ENCODE peak calls at places on chromosomes 7 and 10, in five cellular contexts. One of them, this sample, is unnamed.

GRCh38 chr10:16592327-16592854 is 70.7 kb upstream of the C1QL3 start:
- DNase-seq in progenitor cell of endocrine pancreas: no peak
- DNase-seq in dorsolateral prefrontal cortex: no peak
- DNase-seq in heart left ventricle: no peak
- DNase-seq in K562: no peak
- DNase-seq in this sample: no peak

GRCh38 chr7:116218051-116218645 is 7.8 kb downstream of the TES start:
- DNase-seq in heart left ventricle: no peak
- DNase-seq in progenitor cell of endocrine pancreas: no peak
- DNase-seq in dorsolateral prefrontal cortex: no peak
- DNase-seq in K562: peak
- DNase-seq in this sample: no peak

GRCh38 chr7:45171946-45172345 is 14.4 kb downstream of the RAMP3 start:
- DNase-seq in progenitor cell of endocrine pancreas: no peak
- DNase-seq in dorsolateral prefrontal cortex: no peak
- DNase-seq in K562: no peak
- DNase-seq in heart left ventricle: no peak
- DNase-seq in this sample: no peak

GRCh38 chr7:155001756-155002410 is 1.0 kb downstream of the PAXIP1 start:
- DNase-seq in dorsolateral prefrontal cortex: no peak
- DNase-seq in heart left ventricle: no peak
- DNase-seq in K562: peak
- DNase-seq in progenitor cell of endocrine pancreas: no peak
- DNase-seq in this sample: no peak

GRCh38 chr7:64312826-64313225 is 935 bp upstream of the ZNF736 start:
- DNase-seq in dorsolateral prefrontal cortex: no peak
- DNase-seq in progenitor cell of endocrine pancreas: no peak
- DNase-seq in K562: no peak
- DNase-seq in heart left ventricle: no peak
- DNase-seq in this sample: no peak

GRCh38 chr10:86648706-86649426 is 5.5 kb upstream of the OPN4 start:
- DNase-seq in dorsolateral prefrontal cortex: no peak
- DNase-seq in progenitor cell of endocrine pancreas: no peak
- DNase-seq in K562: no peak
- DNase-seq in heart left ventricle: no peak
- DNase-seq in this sample: no peak

GRCh38 chr10:13840036-13840435 is 253.3 kb downstream of the PRPF18 start:
- DNase-seq in heart left ventricle: no peak
- DNase-seq in K562: no peak
- DNase-seq in progenitor cell of endocrine pancreas: no peak
- DNase-seq in dorsolateral prefrontal cortex: no peak
- DNase-seq in this sample: no peak

GRCh38 chr10:24814568-24815313 is 91.1 kb upstream of the ARHGAP21 start:
- DNase-seq in dorsolateral prefrontal cortex: no peak
- DNase-seq in K562: no peak
- DNase-seq in progenitor cell of endocrine pancreas: no peak
- DNase-seq in heart left ventricle: no peak
- DNase-seq in this sample: no peak

GRCh38 chr7:141949068-141949467 is 2.3 kb upstream of the CLEC5A start:
- DNase-seq in heart left ventricle: no peak
- DNase-seq in K562: no peak
- DNase-seq in progenitor cell of endocrine pancreas: no peak
- DNase-seq in dorsolateral prefrontal cortex: no peak
- DNase-seq in this sample: no peak

GRCh38 chr7:95536656-95537311 is 51.0 kb downstream of the ASB4 start:
- DNase-seq in heart left ventricle: no peak
- DNase-seq in K562: no peak
- DNase-seq in dorsolateral prefrontal cortex: no peak
- DNase-seq in progenitor cell of endocrine pancreas: no peak
- DNase-seq in this sample: no peak

GRCh38 chr10:17742918-17743317 is 9.1 kb upstream of the TMEM236 start:
- DNase-seq in K562: peak
- DNase-seq in dorsolateral prefrontal cortex: peak
- DNase-seq in progenitor cell of endocrine pancreas: peak
- DNase-seq in heart left ventricle: peak
- DNase-seq in this sample: peak

GRCh38 chr7:155885162-155886160 is 73.2 kb upstream of the SHH start:
- DNase-seq in heart left ventricle: peak
- DNase-seq in K562: no peak
- DNase-seq in progenitor cell of endocrine pancreas: no peak
- DNase-seq in dorsolateral prefrontal cortex: no peak
- DNase-seq in this sample: peak

GRCh38 chr10:79066460-79067240 is 2.1 kb upstream of the ZMIZ1 start:
- DNase-seq in dorsolateral prefrontal cortex: no peak
- DNase-seq in progenitor cell of endocrine pancreas: no peak
- DNase-seq in heart left ventricle: no peak
- DNase-seq in K562: peak
- DNase-seq in this sample: peak

GRCh38 chr10:47354162-47354561 is 6.0 kb downstream of the RBP3 start:
- DNase-seq in dorsolateral prefrontal cortex: no peak
- DNase-seq in K562: no peak
- DNase-seq in progenitor cell of endocrine pancreas: no peak
- DNase-seq in heart left ventricle: no peak
- DNase-seq in this sample: no peak

GRCh38 chr10:72228318-72228751 is 12.3 kb upstream of the ASCC1 start:
- DNase-seq in K562: no peak
- DNase-seq in heart left ventricle: no peak
- DNase-seq in dorsolateral prefrontal cortex: no peak
- DNase-seq in progenitor cell of endocrine pancreas: no peak
- DNase-seq in this sample: no peak

GRCh38 chr7:37062019-37062418 is 337.7 kb upstream of the AOAH start:
- DNase-seq in progenitor cell of endocrine pancreas: no peak
- DNase-seq in heart left ventricle: no peak
- DNase-seq in dorsolateral prefrontal cortex: no peak
- DNase-seq in K562: no peak
- DNase-seq in this sample: no peak

GRCh38 chr10:117544729-117545140 is 2.2 kb downstream of the EMX2 start:
- DNase-seq in K562: no peak
- DNase-seq in heart left ventricle: no peak
- DNase-seq in progenitor cell of endocrine pancreas: no peak
- DNase-seq in dorsolateral prefrontal cortex: no peak
- DNase-seq in this sample: no peak

GRCh38 chr7:151451156-151451555 is 11.2 kb upstream of the CRYGN start:
- DNase-seq in heart left ventricle: no peak
- DNase-seq in dorsolateral prefrontal cortex: no peak
- DNase-seq in progenitor cell of endocrine pancreas: no peak
- DNase-seq in K562: no peak
- DNase-seq in this sample: no peak

GRCh38 chr10:102752934-102753664 is 9.4 kb downstream of the WBP1L start:
- DNase-seq in heart left ventricle: peak
- DNase-seq in K562: no peak
- DNase-seq in progenitor cell of endocrine pancreas: no peak
- DNase-seq in dorsolateral prefrontal cortex: no peak
- DNase-seq in this sample: no peak

GRCh38 chr10:13146383-13146782 is 15.0 kb upstream of the MCM10 start:
- DNase-seq in K562: no peak
- DNase-seq in dorsolateral prefrontal cortex: no peak
- DNase-seq in progenitor cell of endocrine pancreas: no peak
- DNase-seq in heart left ventricle: no peak
- DNase-seq in this sample: no peak

GRCh38 chr10:78850611-78851010 is 218.2 kb upstream of the ZMIZ1 start:
- DNase-seq in heart left ventricle: no peak
- DNase-seq in progenitor cell of endocrine pancreas: no peak
- DNase-seq in K562: no peak
- DNase-seq in dorsolateral prefrontal cortex: no peak
- DNase-seq in this sample: no peak

GRCh38 chr10:100896876-100897461 is 15.8 kb upstream of the SLF2 start:
- DNase-seq in heart left ventricle: no peak
- DNase-seq in dorsolateral prefrontal cortex: no peak
- DNase-seq in K562: no peak
- DNase-seq in progenitor cell of endocrine pancreas: no peak
- DNase-seq in this sample: no peak

GRCh38 chr10:42551582-42552187 is 86.7 kb downstream of the ZNF33B start:
- DNase-seq in dorsolateral prefrontal cortex: no peak
- DNase-seq in heart left ventricle: no peak
- DNase-seq in K562: no peak
- DNase-seq in progenitor cell of endocrine pancreas: no peak
- DNase-seq in this sample: no peak

GRCh38 chr10:93992400-93993030 is 1.2 kb upstream of the PLCE1 start:
- DNase-seq in heart left ventricle: no peak
- DNase-seq in progenitor cell of endocrine pancreas: no peak
- DNase-seq in K562: no peak
- DNase-seq in dorsolateral prefrontal cortex: no peak
- DNase-seq in this sample: no peak
- TF ChIP-seq CTCF in heart left ventricle: no peak
- TF ChIP-seq CTCF in progenitor cell of endocrine pancreas: peak
- TF ChIP-seq CTCF in K562: no peak
- TF ChIP-seq CTCF in dorsolateral prefrontal cortex: no peak
- TF ChIP-seq CTCF in this sample: peak

GRCh38 chr10:55629792-55630490 is 731.1 kb downstream of the ZWINT start:
- DNase-seq in dorsolateral prefrontal cortex: no peak
- DNase-seq in progenitor cell of endocrine pancreas: peak
- DNase-seq in heart left ventricle: no peak
- DNase-seq in K562: no peak
- DNase-seq in this sample: peak
- TF ChIP-seq CTCF in dorsolateral prefrontal cortex: peak
- TF ChIP-seq CTCF in progenitor cell of endocrine pancreas: peak
- TF ChIP-seq CTCF in heart left ventricle: no peak
- TF ChIP-seq CTCF in K562: no peak
- TF ChIP-seq CTCF in this sample: peak

GRCh38 chr7:33981686-33982424 is 76.5 kb downstream of the BMPER start:
- DNase-seq in dorsolateral prefrontal cortex: no peak
- DNase-seq in heart left ventricle: no peak
- DNase-seq in progenitor cell of endocrine pancreas: no peak
- DNase-seq in K562: no peak
- DNase-seq in this sample: no peak

GRCh38 chr7:33979807-33980355 is 74.5 kb downstream of the BMPER start:
- DNase-seq in dorsolateral prefrontal cortex: no peak
- DNase-seq in progenitor cell of endocrine pancreas: no peak
- DNase-seq in K562: no peak
- DNase-seq in heart left ventricle: no peak
- DNase-seq in this sample: no peak

GRCh38 chr7:33979300-33979806 is 74.0 kb downstream of the BMPER start:
- DNase-seq in dorsolateral prefrontal cortex: no peak
- DNase-seq in K562: no peak
- DNase-seq in heart left ventricle: no peak
- DNase-seq in progenitor cell of endocrine pancreas: no peak
- DNase-seq in this sample: no peak

GRCh38 chr7:33981221-33981620 is 75.9 kb downstream of the BMPER start:
- DNase-seq in progenitor cell of endocrine pancreas: no peak
- DNase-seq in heart left ventricle: no peak
- DNase-seq in dorsolateral prefrontal cortex: no peak
- DNase-seq in K562: no peak
- DNase-seq in this sample: no peak

DNA sequence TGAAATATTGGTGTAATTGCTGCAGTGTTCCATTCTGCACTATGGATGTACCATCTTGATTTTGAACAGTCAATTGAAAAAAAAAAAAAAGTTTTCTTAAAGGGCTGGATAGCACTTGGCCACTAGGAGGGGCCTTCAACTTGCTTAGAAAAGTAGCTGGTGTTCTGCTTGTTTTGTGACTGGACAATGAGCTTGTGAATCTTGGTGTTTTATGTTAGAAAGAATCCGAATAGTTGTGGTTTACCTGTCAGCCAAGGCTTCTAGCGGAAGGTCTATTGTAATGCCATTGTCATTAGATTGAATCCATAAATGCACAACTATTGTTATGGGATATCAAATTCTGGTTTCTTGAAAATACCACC is 77.1 kb downstream of the BMPER start:
- DNase-seq in dorsolateral prefrontal cortex: no peak
- DNase-seq in heart left ventricle: no peak
- DNase-seq in K562: no peak
- DNase-seq in progenitor cell of endocrine pancreas: no peak
- DNase-seq in this sample: no peak
- TF ChIP-seq CTCF in dorsolateral prefrontal cortex: no peak
- TF ChIP-seq CTCF in heart left ventricle: no peak
- TF ChIP-seq CTCF in K562: no peak
- TF ChIP-seq CTCF in progenitor cell of endocrine pancreas: peak
- TF ChIP-seq CTCF in this sample: peak

DNA sequence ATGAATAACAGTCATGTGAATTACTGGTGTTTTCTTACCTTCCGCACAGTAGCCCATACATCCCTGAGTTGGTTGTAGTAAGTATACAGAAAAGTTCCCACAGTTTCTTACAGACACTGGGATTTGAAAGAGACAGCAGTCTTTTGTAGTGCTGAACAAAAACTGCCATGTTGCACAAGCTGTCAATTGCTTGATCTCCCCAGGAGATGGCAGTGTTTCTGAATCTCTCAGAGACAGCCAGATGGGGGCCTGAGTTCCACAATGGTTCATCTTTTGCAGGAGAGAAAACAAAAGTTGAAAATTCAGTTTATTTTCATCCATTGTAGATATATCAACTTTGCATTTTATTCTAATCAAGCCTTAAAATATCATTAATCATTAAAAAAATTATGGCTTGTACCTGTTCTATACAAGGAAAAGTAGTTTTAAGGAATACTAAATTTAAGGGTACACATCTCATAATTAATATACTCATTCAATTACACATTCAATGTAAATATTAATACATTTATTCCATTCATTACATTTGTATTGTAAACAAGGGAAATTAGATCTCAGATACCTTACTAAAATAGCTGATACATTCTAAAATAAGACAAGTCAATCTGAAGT is 14.5 kb downstream of the VWDE start:
- DNase-seq in progenitor cell of endocrine pancreas: peak
- DNase-seq in K562: peak
- DNase-seq in dorsolateral prefrontal cortex: no peak
- DNase-seq in heart left ventricle: no peak
- DNase-seq in this sample: peak
- TF ChIP-seq CTCF in progenitor cell of endocrine pancreas: peak
- TF ChIP-seq CTCF in K562: peak
- TF ChIP-seq CTCF in dorsolateral prefrontal cortex: peak
- TF ChIP-seq CTCF in heart left ventricle: peak
- TF ChIP-seq CTCF in this sample: peak

GRCh38 chr7:100247152-100247757 is 27.5 kb downstream of the PVRIG start:
- DNase-seq in dorsolateral prefrontal cortex: no peak
- DNase-seq in progenitor cell of endocrine pancreas: no peak
- DNase-seq in K562: peak
- DNase-seq in heart left ventricle: no peak
- DNase-seq in this sample: peak
- TF ChIP-seq CTCF in dorsolateral prefrontal cortex: no peak
- TF ChIP-seq CTCF in progenitor cell of endocrine pancreas: peak
- TF ChIP-seq CTCF in K562: no peak
- TF ChIP-seq CTCF in heart left ventricle: no peak
- TF ChIP-seq CTCF in this sample: peak

GRCh38 chr7:35722054-35722849 is 27.3 kb upstream of the HERPUD2 start:
- DNase-seq in dorsolateral prefrontal cortex: no peak
- DNase-seq in heart left ventricle: no peak
- DNase-seq in K562: no peak
- DNase-seq in progenitor cell of endocrine pancreas: no peak
- DNase-seq in this sample: no peak
- TF ChIP-seq CTCF in dorsolateral prefrontal cortex: no peak
- TF ChIP-seq CTCF in heart left ventricle: no peak
- TF ChIP-seq CTCF in K562: no peak
- TF ChIP-seq CTCF in progenitor cell of endocrine pancreas: no peak
- TF ChIP-seq CTCF in this sample: no peak

GRCh38 chr10:70960316-70960715 is 72.0 kb upstream of the PCBD1 start:
- DNase-seq in progenitor cell of endocrine pancreas: no peak
- DNase-seq in dorsolateral prefrontal cortex: no peak
- DNase-seq in K562: no peak
- DNase-seq in heart left ventricle: no peak
- DNase-seq in this sample: no peak
- TF ChIP-seq CTCF in progenitor cell of endocrine pancreas: no peak
- TF ChIP-seq CTCF in dorsolateral prefrontal cortex: no peak
- TF ChIP-seq CTCF in K562: no peak
- TF ChIP-seq CTCF in heart left ventricle: no peak
- TF ChIP-seq CTCF in this sample: no peak

This sample was measured in endothelial cell.